ENCODE peak calls at places on chromosome 16, in four cellular contexts. One of them, this sample, is unnamed.
A peak's percentile ranks its signal among the peaks of the same experiment; 100 is the strongest.

GRCh38 chr16:24540575-24541240 is 1.3 kb downstream of the RBBP6 start:
- DNase-seq in IMR-90: peak; percentile 19
- DNase-seq in GM12878: no peak
- DNase-seq in A549: peak; percentile 25
- DNase-seq in this sample: no peak

GRCh38 chr16:54937673-54938350 is 7.1 kb downstream of the IRX5 start:
- DNase-seq in GM12878: no peak
- DNase-seq in IMR-90: no peak
- DNase-seq in A549: no peak
- DNase-seq in this sample: no peak

GRCh38 chr16:75192606-75193264 is 14.2 kb downstream of the CTRB2 start:
- DNase-seq in IMR-90: no peak
- DNase-seq in A549: no peak
- DNase-seq in GM12878: no peak
- DNase-seq in this sample: no peak

GRCh38 chr16:49638696-49639629 is 216.9 kb downstream of the ZNF423 start:
- DNase-seq in A549: no peak
- DNase-seq in GM12878: no peak
- DNase-seq in IMR-90: peak; percentile 12
- DNase-seq in this sample: no peak

GRCh38 chr16:84513111-84514065 is 8.9 kb upstream of the MEAK7 start:
- DNase-seq in GM12878: no peak
- DNase-seq in IMR-90: peak; percentile 80
- DNase-seq in A549: no peak
- DNase-seq in this sample: no peak

GRCh38 chr16:20323591-20324117 is 3.7 kb downstream of the GP2 start:
- DNase-seq in GM12878: no peak
- DNase-seq in IMR-90: no peak
- DNase-seq in A549: no peak
- DNase-seq in this sample: no peak

GRCh38 chr16:79047337-79047736 is 553.2 kb downstream of the MAF start:
- DNase-seq in A549: peak; percentile 17
- DNase-seq in GM12878: no peak
- DNase-seq in IMR-90: no peak
- DNase-seq in this sample: peak; percentile 28

GRCh38 chr16:20944861-20945390 is 44.4 kb downstream of the LYRM1 start:
- DNase-seq in A549: no peak
- DNase-seq in IMR-90: peak; percentile 16
- DNase-seq in GM12878: no peak
- DNase-seq in this sample: peak; percentile 48

GRCh38 chr16:89046491-89046890 is 47.2 kb upstream of the ACSF3 start:
- DNase-seq in A549: no peak
- DNase-seq in GM12878: no peak
- DNase-seq in IMR-90: no peak
- DNase-seq in this sample: no peak

GRCh38 chr16:3094289-3095027 is 4.6 kb downstream of the ZSCAN10 start:
- DNase-seq in IMR-90: peak; percentile 23
- DNase-seq in GM12878: no peak
- DNase-seq in A549: peak; percentile 69
- DNase-seq in this sample: peak; percentile 80

GRCh38 chr16:77916111-77916510 is 106.2 kb upstream of the CLEC3A start:
- DNase-seq in A549: no peak
- DNase-seq in GM12878: no peak
- DNase-seq in IMR-90: no peak
- DNase-seq in this sample: no peak

GRCh38 chr16:13189250-13189649 is 287.9 kb downstream of the SHISA9 start:
- DNase-seq in A549: no peak
- DNase-seq in IMR-90: no peak
- DNase-seq in GM12878: no peak
- DNase-seq in this sample: no peak

GRCh38 chr16:31377210-31377903 is 15.8 kb upstream of the ITGAD start:
- DNase-seq in A549: no peak
- DNase-seq in GM12878: no peak
- DNase-seq in IMR-90: no peak
- DNase-seq in this sample: no peak

GRCh38 chr16:72844225-72844920 is 203.6 kb downstream of the ZFHX3 start:
- DNase-seq in A549: no peak
- DNase-seq in IMR-90: no peak
- DNase-seq in GM12878: peak; percentile 11
- DNase-seq in this sample: no peak
- TF ChIP-seq ELK1 in A549: no peak
- TF ChIP-seq ELK1 in IMR-90: no peak
- TF ChIP-seq ELK1 in GM12878: no peak
- TF ChIP-seq ELK1 in this sample: no peak

GRCh38 chr16:73951541-73951940 is 345.1 kb upstream of the PSMD7 start:
- DNase-seq in IMR-90: peak; percentile 17
- DNase-seq in A549: no peak
- DNase-seq in GM12878: no peak
- DNase-seq in this sample: no peak
- TF ChIP-seq ELK1 in IMR-90: no peak
- TF ChIP-seq ELK1 in A549: no peak
- TF ChIP-seq ELK1 in GM12878: no peak
- TF ChIP-seq ELK1 in this sample: no peak

GRCh38 chr16:52090080-52090479 is 456.9 kb downstream of the TOX3 start:
- DNase-seq in A549: no peak
- DNase-seq in IMR-90: peak; percentile 0
- DNase-seq in GM12878: no peak
- DNase-seq in this sample: no peak
- TF ChIP-seq ELK1 in A549: no peak
- TF ChIP-seq ELK1 in IMR-90: no peak
- TF ChIP-seq ELK1 in GM12878: no peak
- TF ChIP-seq ELK1 in this sample: no peak

GRCh38 chr16:4136229-4136813 is 20.1 kb upstream of the ADCY9 start:
- DNase-seq in GM12878: no peak
- DNase-seq in A549: peak; percentile 47
- DNase-seq in IMR-90: no peak
- DNase-seq in this sample: no peak

GRCh38 chr16:4134434-4134833 is 18.2 kb upstream of the ADCY9 start:
- DNase-seq in GM12878: no peak
- DNase-seq in IMR-90: no peak
- DNase-seq in A549: no peak
- DNase-seq in this sample: no peak

GRCh38 chr16:4131621-4132020 is 15.4 kb upstream of the ADCY9 start:
- DNase-seq in A549: no peak
- DNase-seq in GM12878: no peak
- DNase-seq in IMR-90: no peak
- DNase-seq in this sample: no peak

GRCh38 chr16:4135537-4135936 is 19.3 kb upstream of the ADCY9 start:
- DNase-seq in IMR-90: no peak
- DNase-seq in A549: no peak
- DNase-seq in GM12878: no peak
- DNase-seq in this sample: no peak

DNA sequence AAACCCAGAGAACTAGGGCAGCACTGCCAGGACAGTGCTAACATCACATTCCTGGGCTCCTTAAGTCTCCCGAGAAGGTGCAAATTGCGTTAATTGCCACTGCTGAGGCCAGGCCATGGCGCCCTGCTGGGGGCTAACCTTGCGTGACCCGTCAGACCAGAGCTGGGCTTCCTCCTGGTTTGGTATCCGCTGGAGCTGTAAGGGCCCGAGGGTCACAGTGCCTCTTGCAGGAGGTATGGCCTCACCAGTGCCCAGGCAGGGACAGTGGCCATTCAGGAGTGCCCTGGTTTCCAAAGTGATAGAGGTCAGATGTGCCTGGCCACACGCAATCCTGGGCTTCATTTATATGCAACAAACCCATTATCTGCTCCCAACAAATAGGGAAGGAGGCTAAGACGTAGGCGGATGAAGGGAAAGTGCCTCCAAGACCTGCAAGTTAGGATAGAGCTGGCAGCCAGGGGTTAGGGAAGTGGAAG is 17.7 kb upstream of the ADCY9 start:
- DNase-seq in A549: no peak
- DNase-seq in GM12878: no peak
- DNase-seq in IMR-90: no peak
- DNase-seq in this sample: no peak
- TF ChIP-seq ELK1 in A549: no peak
- TF ChIP-seq ELK1 in GM12878: no peak
- TF ChIP-seq ELK1 in IMR-90: no peak
- TF ChIP-seq ELK1 in this sample: no peak

DNA sequence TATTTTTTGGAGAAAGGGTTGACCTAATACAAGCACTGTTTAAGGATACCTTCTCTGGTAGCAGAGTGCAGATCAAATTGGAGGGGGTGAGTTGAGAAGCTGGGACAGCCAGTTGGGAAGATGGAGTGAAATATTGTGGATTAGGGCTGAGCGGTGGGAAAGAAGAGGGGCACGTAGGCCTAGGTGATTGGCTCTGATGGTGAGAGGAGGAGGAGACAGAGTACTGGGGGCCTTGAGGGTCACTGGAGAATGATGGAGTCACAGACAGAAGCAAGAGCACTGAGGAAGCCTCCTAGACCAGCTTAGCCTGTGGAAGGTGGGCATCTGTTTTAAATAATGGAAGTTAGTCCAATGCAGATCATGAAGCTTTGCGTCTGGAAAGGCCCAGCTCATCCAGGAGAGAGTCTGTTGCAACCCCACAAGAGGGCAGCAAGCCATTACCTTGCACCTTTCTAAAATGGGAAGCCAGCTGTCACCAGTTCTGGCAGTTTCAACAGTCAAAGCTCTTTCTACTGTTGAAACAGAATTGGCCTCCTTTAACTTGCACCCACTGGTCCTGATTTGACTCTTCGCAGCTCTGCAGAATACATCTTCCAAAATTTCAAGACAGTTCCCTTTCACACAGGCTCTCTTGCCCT is 11.8 kb downstream of the SLC9A5 start:
- DNase-seq in GM12878: no peak
- DNase-seq in IMR-90: peak; percentile 72
- DNase-seq in A549: peak; percentile 61
- DNase-seq in this sample: peak; percentile 79
- TF ChIP-seq ELK1 in GM12878: no peak
- TF ChIP-seq ELK1 in IMR-90: no peak
- TF ChIP-seq ELK1 in A549: no peak
- TF ChIP-seq ELK1 in this sample: no peak

GRCh38 chr16:5820472-5820871 is 722.9 kb upstream of the EEF2KMT start:
- DNase-seq in GM12878: no peak
- DNase-seq in IMR-90: no peak
- DNase-seq in A549: no peak
- DNase-seq in this sample: no peak
- TF ChIP-seq ELK1 in GM12878: no peak
- TF ChIP-seq ELK1 in IMR-90: no peak
- TF ChIP-seq ELK1 in A549: no peak
- TF ChIP-seq ELK1 in this sample: no peak

This sample was measured in K562.